ENCODE peak calls at places on chromosome 14, in ten cellular contexts. L is mammary epithelial cell, M is uterus, E is WERI-Rb-1, V is upper lobe of left lung, C is coronary artery, K is cardiac muscle cell, N is lower lobe of right lung, T is neural progenitor cell, U is foreskin keratinocyte. P is an unnamed sample.

GRCh38 chr14:97179573-97179972 is 382.4 kb downstream of the VRK1 start:
- DNase-seq in N (no peak), C (no peak), L (no peak), V (no peak), E (no peak), M (no peak), T (no peak), K (no peak), U (no peak), P (no peak)

GRCh38 chr14:75430106-75430505 is 2.3 kb downstream of the JDP2 start:
- DNase-seq in T (no peak), E (no peak), C (peak), M (peak), K (peak), N (peak), V (no peak), U (no peak), L (no peak), P (peak)

GRCh38 chr14:26887842-26888241 is 290.0 kb upstream of the NOVA1 start:
- DNase-seq in T (no peak), M (peak), E (no peak), K (peak), U (no peak), N (no peak), L (no peak), C (peak), V (no peak), P (peak)

GRCh38 chr14:50452979-50453705 is 56.5 kb upstream of the CDKL1 start:
- DNase-seq in L (peak), U (peak), V (no peak), K (peak), T (no peak), C (no peak), M (no peak), E (no peak), N (no peak), P (no peak)

GRCh38 chr14:37539992-37540391 is 55.1 kb downstream of the FOXA1 start:
- DNase-seq in C (no peak), T (no peak), U (no peak), L (no peak), M (no peak), E (no peak), V (no peak), K (no peak), N (no peak), P (no peak)

GRCh38 chr14:46048127-46048526 is 603.5 kb downstream of the RPL10L start:
- DNase-seq in C (no peak), T (peak), N (no peak), L (peak), K (peak), V (no peak), E (peak), M (no peak), U (peak), P (no peak)

GRCh38 chr14:60274448-60274847 is 25.4 kb downstream of the PPM1A start:
- DNase-seq in U (no peak), M (no peak), V (no peak), C (no peak), E (no peak), K (no peak), T (no peak), N (no peak), L (no peak), P (no peak)

GRCh38 chr14:64038857-64039542 is 186.2 kb downstream of the SYNE2 start:
- DNase-seq in N (no peak), T (no peak), K (peak), V (no peak), C (no peak), L (no peak), E (no peak), U (no peak), M (no peak), P (no peak)

GRCh38 chr14:21083565-21084325 is 13.6 kb downstream of the ARHGEF40 start:
- DNase-seq in C (no peak), L (no peak), T (no peak), V (peak), K (no peak), N (no peak), M (no peak), E (no peak), U (no peak), P (no peak)

GRCh38 chr14:59771577-59771976 is 99.0 kb downstream of the RTN1 start:
- DNase-seq in L (no peak), M (no peak), U (peak), V (no peak), E (no peak), C (no peak), K (peak), N (no peak), T (no peak), P (no peak)

GRCh38 chr14:50937325-50937724 is 7.0 kb downstream of the PYGL start:
- DNase-seq in M (no peak), N (no peak), C (no peak), L (peak), K (peak), T (no peak), E (no peak), V (no peak), U (peak), P (no peak)

GRCh38 chr14:29453045-29453444 is 474.6 kb downstream of the PRKD1 start:
- DNase-seq in C (no peak), L (no peak), U (no peak), M (no peak), T (no peak), N (no peak), V (no peak), K (no peak), E (no peak), P (no peak)

GRCh38 chr14:92340938-92341337 is 18.0 kb downstream of the SLC24A4 start:
- DNase-seq in M (no peak), L (no peak), V (no peak), T (no peak), N (no peak), U (no peak), K (no peak), E (peak), C (no peak), P (no peak)

GRCh38 chr14:74959596-74960180 is 4.3 kb upstream of the PGF start:
- DNase-seq in K (no peak), U (peak), M (no peak), N (no peak), E (no peak), C (no peak), V (no peak), L (peak), T (no peak), P (no peak)

GRCh38 chr14:85963486-85963885 is 433.5 kb downstream of the FLRT2 start:
- DNase-seq in N (no peak), T (no peak), M (no peak), U (no peak), E (no peak), L (no peak), K (no peak), C (no peak), V (no peak), P (no peak)

GRCh38 chr14:93949511-93950075 is 22.4 kb downstream of the FAM181A start:
- DNase-seq in C (no peak), N (peak), M (no peak), K (no peak), E (no peak), L (no peak), U (no peak), T (no peak), V (no peak), P (no peak)

GRCh38 chr14:95499354-95499750 is 17.1 kb downstream of the SYNE3 start:
- DNase-seq in U (no peak), C (no peak), L (no peak), K (no peak), T (no peak), V (no peak), E (no peak), N (no peak), M (no peak), P (no peak)

GRCh38 chr14:78974691-78975090 is 804.5 kb downstream of the NRXN3 start:
- DNase-seq in N (no peak), T (no peak), V (no peak), C (no peak), K (peak), L (peak), U (peak), M (no peak), E (no peak), P (no peak)

GRCh38 chr14:81435578-81436295 is 35.6 kb upstream of the STON2 start:
- DNase-seq in U (peak), L (peak), C (no peak), V (peak), N (peak), E (peak), M (peak), K (peak), T (peak), P (peak)

GRCh38 chr14:73460691-73461127 is 2.4 kb upstream of the NUMB start:
- DNase-seq in T (no peak), C (no peak), L (peak), V (no peak), M (no peak), K (peak), E (no peak), U (peak), N (no peak), P (no peak)

GRCh38 chr14:76742961-76743360 is 18.3 kb upstream of the VASH1 start:
- DNase-seq in E (no peak), C (no peak), U (peak), V (no peak), N (no peak), T (no peak), M (no peak), K (no peak), L (no peak), P (no peak)

GRCh38 chr14:51328089-51328941 is 88.3 kb downstream of the TMX1 start:
- DNase-seq in K (peak), U (peak), T (no peak), M (peak), N (no peak), E (no peak), C (no peak), V (no peak), L (peak), P (no peak)

GRCh38 chr14:69712217-69712565 is 54.8 kb upstream of the SRSF5 start:
- DNase-seq in V (no peak), M (no peak), T (no peak), C (no peak), N (no peak), L (no peak), U (no peak), E (no peak), K (no peak), P (no peak)

GRCh38 chr14:21496453-21496852 is 14.7 kb downstream of the METTL3 start:
- DNase-seq in V (no peak), U (no peak), T (no peak), N (no peak), C (no peak), M (no peak), L (no peak), K (peak), E (no peak), P (no peak)

GRCh38 chr14:75871181-75871880 is 110.5 kb downstream of the TGFB3 start:
- DNase-seq in U (no peak), V (no peak), N (no peak), K (peak), M (no peak), E (no peak), L (no peak), T (no peak), C (no peak), P (no peak)

GRCh38 chr14:33979613-33980276 is 28.9 kb upstream of the EGLN3 start:
- DNase-seq in V (no peak), C (no peak), M (no peak), T (no peak), N (no peak), E (no peak), U (no peak), L (no peak), K (no peak), P (no peak)

GRCh38 chr14:61258985-61259384 is 22.2 kb downstream of the TMEM30B start:
- DNase-seq in M (no peak), K (no peak), T (no peak), L (no peak), U (no peak), C (no peak), V (no peak), E (no peak), N (no peak), P (no peak)

GRCh38 chr14:51458563-51458955 is 193.2 kb upstream of the FRMD6 start:
- DNase-seq in E (no peak), K (no peak), U (peak), C (no peak), T (no peak), V (no peak), N (no peak), L (peak), M (no peak), P (no peak)

GRCh38 chr14:57492859-57493258 is 798 bp downstream of the CCDC198 start:
- DNase-seq in U (peak), L (peak), N (no peak), M (no peak), K (peak), T (no peak), V (no peak), E (no peak), C (no peak), P (no peak)

DNA sequence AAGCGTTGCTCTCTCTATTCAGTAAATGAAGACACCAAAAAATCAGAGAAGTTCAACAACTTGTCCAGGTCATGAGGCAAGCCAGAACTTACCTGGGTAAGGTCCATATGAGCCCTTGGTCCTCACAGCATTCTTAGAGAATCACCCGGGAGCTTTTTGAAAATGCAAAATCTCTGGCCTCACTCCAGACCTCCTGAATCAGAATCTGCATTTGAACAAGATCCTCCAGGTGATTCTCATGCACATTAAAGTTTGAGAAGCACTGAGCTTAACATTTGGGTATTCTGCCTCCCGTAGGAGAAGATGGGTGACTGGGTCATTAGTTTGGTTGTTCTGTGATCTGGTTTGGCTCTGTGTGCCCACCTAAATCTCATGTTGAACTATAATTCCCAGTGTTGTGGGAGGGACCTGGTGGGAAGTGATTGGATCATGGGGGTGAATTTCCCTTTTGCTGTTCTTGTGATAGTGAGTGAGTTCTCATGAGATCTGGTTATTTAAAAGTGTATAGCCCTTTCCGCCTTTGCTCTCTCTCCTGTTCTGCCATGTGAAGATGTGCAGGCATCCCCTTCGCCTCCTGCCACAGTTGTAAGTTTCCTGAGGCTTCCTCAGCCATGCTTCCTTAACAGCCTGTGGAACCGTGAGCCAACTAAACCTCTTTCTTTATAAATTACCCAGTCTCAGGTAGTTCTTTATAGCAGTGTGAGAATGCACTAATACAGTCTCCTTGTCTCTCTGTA is 221.2 kb downstream of the RAD51B start:
- DNase-seq in C (no peak), N (no peak), T (no peak), U (no peak), L (no peak), V (no peak), K (no peak), E (no peak), M (no peak), P (no peak)
- H3K27ac ChIP-seq in C (peak), N (no peak), T (no peak), U (no peak), L (no peak), V (no peak), K (no peak), E (no peak), M (peak), P (peak)

GRCh38 chr14:100653409-100653808 is 66.2 kb upstream of the BEGAIN start:
- DNase-seq in N (no peak), T (peak), E (no peak), M (no peak), L (no peak), V (no peak), C (no peak), K (no peak), U (no peak), P (no peak)
- TF ChIP-seq CTCF in N (peak), T (peak), E (peak), M (peak), L (peak), V (no peak), C (no peak), K (peak), U (peak), P (peak)

DNA sequence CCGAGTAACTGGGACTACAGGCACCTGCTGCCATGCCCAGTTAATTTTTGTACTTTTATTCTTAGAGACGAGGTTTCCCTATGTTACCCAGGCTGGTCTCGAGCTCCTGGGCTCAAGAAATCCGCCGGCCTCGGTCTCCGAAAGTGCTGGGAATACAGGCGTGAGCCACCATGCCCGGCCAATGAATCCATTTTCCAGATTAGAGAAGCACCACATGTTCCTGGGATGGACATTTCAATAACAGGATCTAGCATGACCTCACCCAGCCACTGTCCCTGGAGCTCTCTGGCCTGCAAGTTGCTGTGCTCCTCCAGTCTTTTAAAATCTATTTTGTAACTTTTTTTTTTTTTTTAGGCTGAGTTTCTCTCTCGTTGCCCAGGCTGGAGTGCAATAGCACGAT is 2.2 kb downstream of the GPR132 start:
- DNase-seq in M (no peak), L (no peak), K (no peak), E (no peak), V (no peak), N (no peak), T (no peak), U (no peak), C (no peak), P (no peak)
- H3K27ac ChIP-seq in M (no peak), L (no peak), K (no peak), E (no peak), V (peak), N (peak), T (no peak), U (no peak), C (peak), P (no peak)

GRCh38 chr14:39419272-39419671 is 13.0 kb downstream of the FBXO33 start:
- DNase-seq in E (no peak), T (no peak), U (no peak), N (no peak), C (no peak), M (no peak), V (no peak), K (no peak), L (no peak), P (no peak)

GRCh38 chr14:39416072-39416471 is 16.2 kb downstream of the FBXO33 start:
- DNase-seq in K (no peak), T (no peak), N (no peak), M (no peak), E (no peak), U (no peak), L (no peak), V (no peak), C (no peak), P (no peak)

GRCh38 chr14:39422243-39422642 is 10.0 kb downstream of the FBXO33 start:
- DNase-seq in U (no peak), E (no peak), K (no peak), C (no peak), L (no peak), T (no peak), M (no peak), V (no peak), N (no peak), P (no peak)

DNA sequence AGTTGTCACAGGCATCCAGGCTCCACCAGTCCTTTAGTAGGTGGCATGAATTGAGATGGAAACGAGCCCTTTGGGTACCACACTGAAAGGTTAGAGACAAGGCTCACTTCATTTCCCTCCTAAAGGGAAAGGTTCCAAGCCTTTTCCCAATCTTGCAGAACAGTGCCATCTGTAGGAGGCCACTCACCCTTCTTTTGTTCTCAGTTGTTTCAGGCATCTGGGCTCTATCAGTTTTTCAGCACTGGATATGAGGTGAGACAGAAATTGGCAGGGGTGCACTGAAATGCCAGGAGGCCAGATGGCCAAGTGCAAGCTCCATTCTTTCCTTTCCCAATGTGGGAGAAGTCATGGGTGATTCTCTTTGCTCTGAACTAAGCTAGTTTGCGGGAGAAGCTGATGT is 15.2 kb downstream of the FBXO33 start:
- DNase-seq in E (peak), M (no peak), N (no peak), K (peak), V (no peak), C (no peak), T (no peak), U (peak), L (peak), P (no peak)
- TF ChIP-seq CTCF in E (peak), M (no peak), N (no peak), K (peak), V (no peak), C (no peak), T (peak), U (peak), L (peak), P (no peak)

GRCh38 chr14:104458845-104459244 is 120.7 kb upstream of the C14orf180 start:
- DNase-seq in L (no peak), U (no peak), T (no peak), N (no peak), V (no peak), M (no peak), E (no peak), C (no peak), K (no peak), P (peak)

GRCh38 chr14:104464907-104465306 is 114.7 kb upstream of the C14orf180 start:
- DNase-seq in M (no peak), T (no peak), V (no peak), N (peak), E (no peak), C (no peak), K (no peak), L (no peak), U (no peak), P (peak)

GRCh38 chr14:104461676-104462443 is 117.7 kb upstream of the C14orf180 start:
- DNase-seq in E (peak), C (peak), M (no peak), L (no peak), N (peak), V (peak), T (peak), K (no peak), U (no peak), P (no peak)

GRCh38 chr14:104462651-104463630 is 116.6 kb upstream of the C14orf180 start:
- DNase-seq in T (no peak), V (no peak), M (no peak), C (no peak), K (no peak), N (no peak), U (no peak), E (no peak), L (peak), P (peak)

DNA sequence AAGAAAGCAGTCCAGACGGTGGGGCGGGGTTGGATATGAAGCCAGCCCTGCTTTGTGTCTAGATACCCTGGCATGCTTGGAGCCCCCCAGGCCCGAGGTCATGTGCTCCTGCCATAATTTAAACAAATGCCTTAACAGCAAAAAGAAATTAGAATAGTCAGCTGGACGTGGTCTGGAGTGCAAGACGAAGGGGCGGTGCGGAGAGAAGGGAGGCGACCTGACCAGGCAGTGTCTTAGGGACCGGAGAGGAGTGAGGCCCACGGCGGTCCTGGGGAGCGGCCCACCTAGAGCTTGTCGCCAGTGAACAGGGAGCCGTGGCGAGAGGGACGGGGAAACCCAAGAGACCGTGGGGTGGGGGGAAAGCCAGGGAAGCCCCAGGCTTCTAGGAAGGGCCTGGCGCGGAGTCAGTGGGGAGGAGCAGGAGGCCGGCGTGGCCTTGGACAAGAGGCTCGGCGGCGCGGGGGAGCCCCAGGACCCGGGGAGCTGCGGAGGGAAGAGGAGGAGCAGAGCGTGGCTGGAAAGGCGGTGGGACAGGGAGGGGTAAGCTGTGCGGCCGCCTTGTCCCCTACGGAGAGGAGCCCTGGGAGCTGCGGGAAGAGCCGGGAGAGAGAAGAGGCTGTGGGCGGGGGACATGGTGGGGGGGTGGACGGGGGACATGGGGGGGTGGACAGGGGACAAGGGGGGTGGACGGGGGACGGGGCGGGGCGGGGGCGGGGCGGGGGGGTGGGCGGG is 118.5 kb upstream of the C14orf180 start:
- DNase-seq in M (no peak), V (peak), N (peak), L (no peak), U (no peak), C (peak), E (peak), T (peak), K (peak), P (peak)
- H3K27ac ChIP-seq in M (no peak), V (no peak), N (no peak), L (no peak), U (no peak), C (no peak), E (no peak), T (no peak), K (no peak), P (no peak)